ENCODE peak calls at places on chromosome 10, in five cellular contexts. Q is A549, G is GM12878, M is K562, H is HepG2. W is an unnamed sample.
A peak's percentile ranks its signal among the peaks of the same experiment; 100 is the strongest.

GRCh38 chr10:33042565-33042964 is 84.5 kb upstream of the ITGB1 start:
- DNase-seq in G (no peak), Q (no peak), H (no peak), M (no peak), W (no peak)

GRCh38 chr10:69895759-69896158 is 94.1 kb downstream of the COL13A1 start:
- DNase-seq in G (no peak), M (no peak), Q (no peak), H (no peak), W (no peak)

GRCh38 chr10:104268691-104269645 is at the start of gene GSTO2:
- DNase-seq in H (no peak), Q (peak; percentile 100), M (peak; percentile 13), G (peak; percentile 90), W (peak; percentile 100)

GRCh38 chr10:44046605-44047004 is 338.3 kb downstream of the CXCL12 start:
- DNase-seq in G (no peak), H (no peak), Q (no peak), M (no peak), W (no peak)

GRCh38 chr10:80829562-80829961 is 291.9 kb downstream of the SH2D4B start:
- DNase-seq in G (no peak), H (no peak), M (no peak), Q (no peak), W (no peak)

GRCh38 chr10:14959221-14960057 is at the start of gene MEIG1:
- DNase-seq in H (peak; percentile 92), G (peak; percentile 60), M (peak; percentile 98), Q (peak; percentile 95), W (peak; percentile 85)

GRCh38 chr10:113680172-113681111 is 730 bp downstream of the CASP7 start:
- DNase-seq in Q (peak; percentile 28), M (no peak), G (peak; percentile 42), H (peak; percentile 24), W (peak; percentile 47)

GRCh38 chr10:31697271-31698168 is 231.1 kb downstream of the ARHGAP12 start:
- DNase-seq in H (no peak), M (no peak), Q (no peak), G (no peak), W (no peak)

GRCh38 chr10:110479710-110480109 is 18.0 kb upstream of the DUSP5 start:
- DNase-seq in M (no peak), H (no peak), Q (no peak), G (no peak), W (no peak)

GRCh38 chr10:124155781-124156401 is 62.5 kb upstream of the CHST15 start:
- DNase-seq in H (no peak), M (no peak), G (no peak), Q (no peak), W (no peak)

GRCh38 chr10:132861116-132861691 is 75.3 kb upstream of the NKX6-2 start:
- DNase-seq in H (no peak), M (no peak), G (no peak), Q (no peak), W (no peak)

GRCh38 chr10:97915346-97915745 is 65.7 kb downstream of the GOLGA7B start:
- DNase-seq in H (no peak), Q (no peak), G (no peak), M (no peak), W (no peak)

GRCh38 chr10:97743169-97743945 is 6.4 kb downstream of the ZFYVE27 start:
- DNase-seq in H (no peak), M (peak; percentile 35), G (no peak), Q (no peak), W (no peak)

GRCh38 chr10:44958196-44958896 is 1.3 kb upstream of the RASSF4 start:
- DNase-seq in Q (no peak), M (no peak), H (no peak), G (no peak), W (no peak)

GRCh38 chr10:87654212-87654611 is 5.5 kb upstream of the PAPSS2 start:
- DNase-seq in G (no peak), H (no peak), Q (no peak), M (no peak), W (no peak)

GRCh38 chr10:96999987-97000386 is 167.9 kb downstream of the LCOR start:
- DNase-seq in M (no peak), Q (no peak), G (no peak), H (no peak), W (no peak)

GRCh38 chr10:45418859-45419672 is 45.0 kb downstream of the ALOX5 start:
- DNase-seq in G (peak; percentile 51), H (peak; percentile 16), Q (no peak), M (peak; percentile 8), W (peak; percentile 79)

GRCh38 chr10:67705921-67706320 is 9.9 kb upstream of the CTNNA3 start:
- DNase-seq in Q (no peak), M (peak; percentile 2), H (no peak), G (no peak), W (no peak)

GRCh38 chr10:129614341-129614740 is 147.3 kb downstream of the MGMT start:
- DNase-seq in H (no peak), Q (no peak), G (no peak), M (no peak), W (no peak)

GRCh38 chr10:129615921-129616525 is 149.0 kb downstream of the MGMT start:
- DNase-seq in G (no peak), H (no peak), Q (no peak), M (no peak), W (no peak)

GRCh38 chr10:129612481-129613109 is 145.6 kb downstream of the MGMT start:
- DNase-seq in M (no peak), Q (no peak), G (no peak), H (no peak), W (no peak)

GRCh38 chr10:129615381-129615780 is 148.3 kb downstream of the MGMT start:
- DNase-seq in G (no peak), M (no peak), Q (no peak), H (no peak), W (no peak)

DNA sequence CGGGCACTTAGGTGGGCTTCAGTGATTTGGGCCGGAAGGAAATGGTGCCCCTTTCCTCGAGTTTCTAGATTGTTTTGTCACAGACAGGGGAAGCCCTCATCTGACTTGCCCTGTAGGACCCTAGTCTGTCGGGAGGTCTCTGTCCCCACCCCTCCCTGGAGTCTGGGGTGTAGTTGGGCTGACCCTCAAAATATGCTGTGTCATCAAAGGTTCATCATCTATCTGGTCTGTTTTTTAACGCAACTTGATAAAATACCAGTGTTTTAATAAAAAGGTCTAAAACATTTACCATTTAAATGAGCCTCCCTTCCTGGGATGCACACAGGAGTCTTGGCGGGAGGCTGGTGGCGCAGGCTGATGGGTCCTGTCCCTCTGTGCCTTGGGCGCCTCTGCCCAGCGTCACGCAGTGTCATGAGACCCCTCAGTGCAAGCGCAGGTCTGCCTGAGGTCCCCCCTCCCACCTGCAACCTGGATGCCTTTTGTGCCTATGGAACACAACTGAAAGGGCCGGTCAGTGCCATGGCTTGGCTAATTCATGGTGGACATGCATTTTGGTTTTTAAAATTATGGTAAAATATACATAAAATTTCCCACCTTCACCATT is 146.4 kb downstream of the MGMT start:
- DNase-seq in Q (no peak), H (no peak), G (no peak), M (no peak), W (no peak)
- H3K4me2 ChIP-seq in Q (no peak overlapping the region), H (no peak overlapping the region), G (no peak overlapping the region), M (no peak overlapping the region), W (no peak overlapping the region)

GRCh38 chr10:90917968-90918318 is 2.9 kb downstream of the ANKRD1 start:
- DNase-seq in H (no peak), G (no peak), M (no peak), Q (no peak), W (no peak)

GRCh38 chr10:90923111-90923731 is 2.3 kb upstream of the ANKRD1 start:
- DNase-seq in H (no peak), M (no peak), G (no peak), Q (no peak), W (no peak)

GRCh38 chr10:90921906-90922305 is 1.0 kb upstream of the ANKRD1 start:
- DNase-seq in Q (no peak), M (no peak), G (no peak), H (no peak), W (no peak)

GRCh38 chr10:90919683-90920574 is 958 bp downstream of the ANKRD1 start:
- DNase-seq in G (no peak), Q (no peak), M (no peak), H (no peak), W (peak; percentile 25)

DNA sequence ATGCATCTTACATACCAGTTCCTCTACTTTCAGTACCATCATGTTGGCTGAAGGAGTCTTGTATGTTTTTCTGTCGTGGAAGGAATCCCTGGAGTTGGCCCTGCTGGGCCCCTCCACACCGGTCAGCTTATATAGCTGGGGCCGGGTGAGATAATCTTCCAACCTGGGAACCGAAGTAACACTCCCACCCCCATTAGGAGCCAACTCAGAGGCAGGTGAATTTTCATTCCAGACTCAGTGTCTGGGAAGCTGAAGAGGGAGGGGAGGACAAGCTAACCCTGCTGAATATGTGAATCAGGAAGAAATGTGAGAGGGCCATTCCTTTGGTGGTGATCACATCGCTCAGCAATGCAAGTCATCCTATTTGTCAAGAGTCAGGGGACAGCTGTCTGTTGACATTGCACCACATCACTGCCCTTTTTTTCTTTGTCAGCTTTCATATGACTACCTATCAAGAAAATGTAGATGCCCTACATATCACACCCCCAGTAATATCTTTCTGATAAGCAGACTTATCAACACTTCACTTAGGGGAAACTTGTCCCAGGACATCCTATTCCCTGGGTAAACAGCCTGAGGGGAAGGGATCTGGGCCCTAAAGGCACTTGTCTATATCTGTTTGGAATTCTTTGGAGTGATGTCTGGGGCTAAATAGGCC is at the start of gene ANKRD1:
- DNase-seq in M (no peak), Q (peak; percentile 83), G (no peak), H (peak; percentile 99), W (peak; percentile 83)
- TF ChIP-seq REST in M (no peak), Q (no peak), G (no peak), H (no peak), W (no peak)

DNA sequence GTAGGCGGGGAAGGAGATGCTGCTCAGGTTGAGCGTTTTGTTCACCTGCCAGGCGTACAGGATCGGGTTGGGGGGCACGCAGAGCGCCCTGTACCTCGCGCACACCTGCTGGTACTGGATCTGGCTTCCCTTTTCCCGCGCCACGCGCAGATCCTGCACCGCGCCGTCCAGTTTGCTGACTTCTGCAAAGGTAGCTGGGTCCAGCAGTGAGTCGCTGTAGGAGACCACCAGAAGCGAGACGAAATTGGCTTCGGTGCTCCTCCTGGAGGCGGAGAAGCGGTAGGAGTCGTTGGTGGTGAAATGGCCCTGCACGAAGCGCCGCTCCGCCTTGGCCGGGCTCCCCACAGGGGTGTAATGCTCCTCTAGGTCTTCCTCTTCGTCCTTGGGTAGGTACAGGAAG is 90.7 kb upstream of the RAB18 start:
- DNase-seq in H (no peak), Q (no peak), G (no peak), M (no peak), W (peak; percentile 25)
- TF ChIP-seq JUNB in H (no peak), Q (no peak), G (no peak), M (no peak), W (no peak)

GRCh38 chr10:102604379-102604960 is 39.8 kb upstream of the TRIM8 start:
- DNase-seq in G (no peak), M (no peak), H (no peak), Q (peak; percentile 86), W (no peak)

GRCh38 chr10:102600816-102601215 is 43.5 kb upstream of the TRIM8 start:
- DNase-seq in M (no peak), Q (no peak), G (no peak), H (no peak), W (no peak)

GRCh38 chr10:102601639-102602038 is 42.6 kb upstream of the TRIM8 start:
- DNase-seq in Q (no peak), H (no peak), G (no peak), M (no peak), W (no peak)

GRCh38 chr10:102603946-102604345 is 40.3 kb upstream of the TRIM8 start:
- DNase-seq in H (no peak), M (no peak), Q (no peak), G (no peak), W (no peak)

GRCh38 chr10:102602272-102603045 is 41.8 kb upstream of the TRIM8 start:
- DNase-seq in Q (no peak), H (no peak), M (no peak), G (no peak), W (no peak)
- H3K4me2 ChIP-seq in Q (no peak overlapping the region), H (no peak overlapping the region), M (no peak overlapping the region), G (no peak overlapping the region), W (no peak overlapping the region)